ENCODE peak calls at places on chromosomes 4 and X, in four cellular contexts. D is neural progenitor cell; W is astrocyte of the cerebellum; N is activated effector memory CD4-positive, alpha-beta T cell treated with Interleukin-2 at 50 U/mL for 16 hours. L is an unnamed sample.

GRCh38 chr4:88672987-88673386 is 24.6 kb downstream of the NAP1L5 start:
- DNase-seq in N (no peak), D (peak), W (no peak), L (peak)

GRCh38 chrX:1384738-1385250 is 7.1 kb downstream of the SLC25A6 start:
- DNase-seq in N (no peak), W (no peak), D (no peak), L (no peak)

GRCh38 chr4:6217716-6218381 is 17.5 kb upstream of the JAKMIP1 start:
- DNase-seq in W (no peak), N (no peak), D (no peak), L (no peak)

GRCh38 chr4:71188197-71188625 is 150.6 kb upstream of the SLC4A4 start:
- DNase-seq in N (no peak), W (no peak), D (peak), L (no peak)

GRCh38 chr4:47570816-47571215 is 85.7 kb downstream of the ATP10D start:
- DNase-seq in D (no peak), N (no peak), W (no peak), L (no peak)

GRCh38 chrX:48487362-48487785 is 11.4 kb downstream of the FTSJ1 start:
- DNase-seq in N (no peak), D (no peak), W (peak), L (no peak)

GRCh38 chr4:33746979-33747378 is 2497.3 kb downstream of the ARAP2 start:
- DNase-seq in N (no peak), W (no peak), D (no peak), L (no peak)

GRCh38 chrX:123975180-123975579 is 13.7 kb downstream of the STAG2 start:
- DNase-seq in D (no peak), W (no peak), N (no peak), L (no peak)

GRCh38 chrX:138908577-138908976 is 197.1 kb upstream of the FGF13 start:
- DNase-seq in N (no peak), W (no peak), D (no peak), L (no peak)

GRCh38 chr4:123941306-123941705 is 544.7 kb downstream of the SPRY1 start:
- DNase-seq in D (no peak), W (no peak), N (no peak), L (no peak)

GRCh38 chrX:19121898-19122640 is at the start of gene ADGRG2:
- DNase-seq in W (no peak), N (no peak), D (peak), L (no peak)

GRCh38 chrX:105715746-105716145 is 106.6 kb upstream of the NRK start:
- DNase-seq in D (no peak), W (no peak), N (no peak), L (no peak)

GRCh38 chr4:186351672-186352194 is 85.7 kb downstream of the F11 start:
- DNase-seq in D (no peak), N (no peak), W (no peak), L (no peak)

GRCh38 chr4:116215622-116216021 is 869.8 kb downstream of the TRAM1L1 start:
- DNase-seq in W (no peak), N (no peak), D (no peak), L (no peak)

GRCh38 chr4:112266823-112267222 is 18.9 kb downstream of the TIFA start:
- DNase-seq in N (no peak), D (peak), W (no peak), L (no peak)

GRCh38 chrX:131068945-131069719 is 11.0 kb downstream of the ARHGAP36 start:
- DNase-seq in N (no peak), D (peak), W (no peak), L (no peak)

GRCh38 chr4:30714408-30715031 is 5.6 kb upstream of the PCDH7 start:
- DNase-seq in D (peak), W (no peak), N (no peak), L (no peak)

GRCh38 chrX:68990948-68991347 is 162.1 kb downstream of the EFNB1 start:
- DNase-seq in N (no peak), D (no peak), W (no peak), L (no peak)

GRCh38 chr4:124958812-124959211 is 246.3 kb upstream of the ANKRD50 start:
- DNase-seq in D (no peak), N (no peak), W (no peak), L (no peak)